ENCODE peak calls at places on chromosomes 1 and 21, in ten cellular contexts. X, H, F, L, J, N, G, T, U and P are unnamed samples.

GRCh38 chr1:232316864-232317263 is 313.1 kb downstream of the SIPA1L2 start:
- DNase-seq in N (no peak), U (no peak), F (no peak), T (no peak), J (no peak), G (no peak), L (no peak), X (no peak), H (no peak), P (no peak)

GRCh38 chr1:201602413-201603265 is 63.7 kb downstream of the NAV1 start:
- DNase-seq in F (no peak), H (peak; percentile 83), X (no peak), L (peak; percentile 84), J (no peak), U (no peak), G (no peak), N (no peak), T (peak; percentile 65), P (no peak)

GRCh38 chr1:89941110-89941770 is 53.7 kb upstream of the ZNF326 start:
- DNase-seq in L (no peak), G (no peak), H (no peak), J (no peak), F (no peak), X (no peak), U (no peak), N (no peak), T (no peak), P (no peak)

GRCh38 chr1:191371626-191372025 is 786.6 kb upstream of the RGS18 start:
- DNase-seq in F (no peak), X (no peak), J (no peak), H (no peak), G (no peak), U (no peak), T (no peak), L (no peak), N (no peak), P (no peak)

GRCh38 chr21:32570456-32570855 is 14.9 kb downstream of the TCP10L start:
- DNase-seq in H (no peak), J (no peak), L (no peak), X (no peak), U (no peak), G (no peak), F (no peak), T (no peak), N (no peak), P (no peak)

GRCh38 chr1:226993676-226994356 is 53.7 kb downstream of the COQ8A start:
- DNase-seq in F (no peak), H (no peak), N (peak; percentile 58), T (no peak), J (no peak), U (no peak), X (no peak), G (no peak), L (no peak), P (no peak)

GRCh38 chr1:162075862-162076261 is 6.4 kb downstream of the NOS1AP start:
- DNase-seq in G (no peak), T (no peak), F (no peak), J (no peak), H (no peak), U (no peak), N (no peak), X (peak; percentile 75), L (no peak), P (no peak)

GRCh38 chr1:212712451-212713303 is 13.0 kb upstream of the BATF3 start:
- DNase-seq in U (no peak), G (no peak), L (peak; percentile 47), T (no peak), J (no peak), N (no peak), H (peak; percentile 4), F (no peak), X (no peak), P (no peak)

GRCh38 chr1:177600371-177600770 is 369.5 kb downstream of the SEC16B start:
- DNase-seq in N (no peak), T (no peak), H (no peak), F (no peak), U (no peak), G (no peak), L (no peak), X (no peak), J (no peak), P (no peak)

GRCh38 chr1:57133686-57134085 is 167.9 kb upstream of the C8B start:
- DNase-seq in U (no peak), F (no peak), L (no peak), N (no peak), T (no peak), X (no peak), G (no peak), H (no peak), J (no peak), P (no peak)

GRCh38 chr1:216422821-216423529 is at the start of gene USH2A:
- DNase-seq in G (no peak), J (no peak), H (no peak), X (no peak), L (no peak), F (no peak), T (no peak), U (no peak), N (no peak), P (no peak)

GRCh38 chr1:25795227-25795626 is 4.8 kb upstream of the SELENON start:
- DNase-seq in U (no peak), N (no peak), J (no peak), F (no peak), X (peak; percentile 12), G (no peak), T (no peak), H (no peak), L (no peak), P (no peak)

GRCh38 chr1:59686170-59686569 is 128.6 kb upstream of the HOOK1 start:
- DNase-seq in J (peak; percentile 98), G (no peak), N (no peak), F (no peak), U (no peak), T (no peak), H (no peak), L (no peak), X (no peak), P (no peak)

GRCh38 chr1:211648336-211648735 is 27.1 kb downstream of the NEK2 start:
- DNase-seq in F (no peak), L (no peak), X (peak; percentile 83), G (no peak), N (no peak), U (no peak), T (no peak), J (no peak), H (peak; percentile 98), P (no peak)

GRCh38 chr1:11948822-11949458 is 14.4 kb downstream of the PLOD1 start:
- DNase-seq in X (no peak), F (no peak), N (no peak), U (no peak), H (no peak), G (no peak), T (no peak), J (no peak), L (peak; percentile 59), P (no peak)

GRCh38 chr1:220521755-220522154 is 6.2 kb upstream of the MARK1 start:
- DNase-seq in F (no peak), T (no peak), U (no peak), N (no peak), L (no peak), J (no peak), G (no peak), X (peak; percentile 33), H (no peak), P (no peak)

GRCh38 chr1:63112155-63112914 is 210.0 kb upstream of the FOXD3 start:
- DNase-seq in N (no peak), J (no peak), L (no peak), G (no peak), H (no peak), X (no peak), T (no peak), U (peak; percentile 51), F (no peak), P (no peak)

GRCh38 chr1:196317535-196318522 is 290.4 kb downstream of the KCNT2 start:
- DNase-seq in T (no peak), J (peak; percentile 56), H (peak; percentile 48), N (no peak), F (no peak), X (peak; percentile 29), G (no peak), L (no peak), U (peak; percentile 50), P (no peak)

GRCh38 chr1:23916209-23917131 is 3.3 kb upstream of the CNR2 start:
- DNase-seq in J (peak; percentile 38), F (peak; percentile 6), U (peak; percentile 66), G (peak; percentile 74), T (no peak), H (peak; percentile 53), X (peak; percentile 52), L (peak; percentile 75), N (peak; percentile 72), P (peak; percentile 81)

GRCh38 chr21:28632718-28633408 is 359.8 kb downstream of the LTN1 start:
- DNase-seq in J (no peak), N (no peak), L (peak; percentile 19), U (peak; percentile 11), H (peak; percentile 53), X (no peak), T (no peak), F (no peak), G (no peak), P (no peak)

GRCh38 chr1:10530281-10530740 is 55.6 kb downstream of the PEX14 start:
- DNase-seq in U (no peak), L (peak; percentile 55), X (no peak), T (no peak), F (no peak), G (no peak), N (no peak), H (peak; percentile 48), J (no peak), P (peak; percentile 90)